ENCODE peak calls at places on chromosomes 6 and 20, in seven cellular contexts. D is pancreas, W is mammary epithelial cell, H is breast epithelium, Z is amygdala, O is SHP77, C is ovary. X is an unnamed sample.
A peak's percentile ranks its signal among the peaks of the same experiment; 100 is the strongest.

GRCh38 chr6:73923899-73924485 is 228.0 kb downstream of the CD109 start:
- DNase-seq in C (no peak), O (no peak), D (no peak), H (no peak), Z (no peak), W (no peak), X (no peak)

GRCh38 chr6:35260642-35261570 is 1.4 kb downstream of the ZNF76 start:
- DNase-seq in C (no peak), W (no peak), Z (no peak), O (no peak), D (no peak), H (no peak), X (no peak)

GRCh38 chr6:19137419-19138035 is 699.6 kb upstream of the ID4 start:
- DNase-seq in H (no peak), O (no peak), Z (no peak), C (no peak), D (no peak), W (no peak), X (no peak)

GRCh38 chr6:24991748-24992467 is 56.1 kb upstream of the RIPOR2 start:
- DNase-seq in D (peak; percentile 37), C (peak; percentile 44), H (no peak), W (peak; percentile 38), Z (no peak), O (peak; percentile 64), X (peak; percentile 53)

GRCh38 chr6:159267165-159267564 is 98.0 kb downstream of the FNDC1 start:
- DNase-seq in H (no peak), O (no peak), W (no peak), D (no peak), C (no peak), Z (no peak), X (no peak)

GRCh38 chr6:89462503-89462902 is 29.6 kb downstream of the ANKRD6 start:
- DNase-seq in Z (no peak), D (no peak), O (no peak), C (no peak), H (no peak), W (no peak), X (no peak)

GRCh38 chr6:33314943-33315752 is 1.3 kb upstream of the TAPBP start:
- DNase-seq in C (peak; percentile 76), W (peak; percentile 46), O (no peak), D (peak; percentile 64), Z (no peak), H (peak; percentile 70), X (no peak)

GRCh38 chr20:53895385-53895755 is 175.0 kb downstream of the BCAS1 start:
- DNase-seq in H (no peak), Z (no peak), W (no peak), C (no peak), O (no peak), D (no peak), X (no peak)

GRCh38 chr6:30136570-30137286 is 788 bp downstream of the TRIM40 start:
- DNase-seq in C (no peak), W (no peak), D (no peak), O (no peak), H (no peak), Z (no peak), X (no peak)

GRCh38 chr6:35674594-35674993 is 14.1 kb downstream of the FKBP5 start:
- DNase-seq in W (no peak), O (no peak), D (no peak), H (no peak), C (no peak), Z (no peak), X (no peak)

GRCh38 chr6:150490586-150490985 is 109.1 kb upstream of the PLEKHG1 start:
- DNase-seq in O (no peak), W (peak; percentile 79), D (no peak), Z (no peak), C (no peak), H (no peak), X (no peak)

GRCh38 chr6:31401403-31401802 is 2.0 kb upstream of the MICA start:
- DNase-seq in D (no peak), Z (no peak), W (peak; percentile 82), H (no peak), O (no peak), C (peak; percentile 51), X (no peak)

GRCh38 chr6:122806290-122806689 is 17.2 kb downstream of the SMPDL3A start:
- DNase-seq in D (no peak), O (no peak), C (no peak), W (no peak), H (no peak), Z (no peak), X (no peak)

GRCh38 chr20:25136643-25137559 is 55.0 kb upstream of the VSX1 start:
- DNase-seq in O (no peak), C (peak; percentile 54), W (peak; percentile 77), H (no peak), D (peak; percentile 70), Z (no peak), X (no peak)

GRCh38 chr6:108544586-108544985 is 16.1 kb upstream of the FOXO3 start:
- DNase-seq in D (no peak), C (no peak), Z (no peak), H (no peak), O (no peak), W (no peak), X (no peak)

GRCh38 chr20:2693286-2693995 is 861 bp downstream of the EBF4 start:
- DNase-seq in Z (no peak), D (peak; percentile 57), C (peak; percentile 77), O (no peak), H (no peak), W (no peak), X (no peak)

GRCh38 chr20:58017237-58017969 is 211.1 kb downstream of the ANKRD60 start:
- DNase-seq in H (peak; percentile 81), C (no peak), D (peak; percentile 73), W (peak; percentile 95), Z (no peak), O (no peak), X (no peak)

GRCh38 chr6:151475653-151476523 is 17.9 kb upstream of the CCDC170 start:
- DNase-seq in D (peak; percentile 25), W (peak; percentile 17), Z (no peak), O (no peak), H (no peak), C (no peak), X (no peak)

GRCh38 chr6:35302604-35303218 is 5.1 kb downstream of the DEF6 start:
- DNase-seq in C (no peak), O (no peak), H (no peak), Z (no peak), D (no peak), W (peak; percentile 93), X (no peak)

GRCh38 chr6:23611776-23612381 is 514.1 kb upstream of the NRSN1 start:
- DNase-seq in O (no peak), C (no peak), D (no peak), W (no peak), H (no peak), Z (no peak), X (no peak)